ENCODE peak calls at places on chromosomes 3 and 15, in seven cellular contexts. F is NCI-H1105 treated with DMSO at 0.1 percent for 48 hours; T is stimulated activated CD4-positive, alpha-beta T cell treated with anti-CD3 and anti-CD28 coated beads, TNF-alpha, amount 100 ng/mL, for 1 hour; H is HCT116; C is fibroblast of lung; Q is AG04450; P is fibroblast of the conjunctiva. N is an unnamed sample.

GRCh38 chr3:196273655-196274054 is 13.9 kb downstream of the PCYT1A start:
- DNase-seq in F (no peak), T (no peak), H (no peak), C (no peak), Q (no peak), P (no peak), N (no peak)

GRCh38 chr3:146154316-146154715 is 6.7 kb downstream of the PLOD2 start:
- DNase-seq in F (no peak), T (no peak), H (no peak), C (no peak), Q (no peak), P (no peak), N (no peak)

GRCh38 chr3:42660131-42660715 is 6.7 kb downstream of the ZBTB47 start:
- DNase-seq in F (peak), T (no peak), H (no peak), C (no peak), Q (no peak), P (no peak), N (peak)

GRCh38 chr3:38834110-38834509 is 18.1 kb upstream of the SCN10A start:
- DNase-seq in F (no peak), T (no peak), H (peak), C (peak), Q (peak), P (peak), N (peak)

GRCh38 chr3:164864454-164864853 is 213.8 kb downstream of the SI start:
- DNase-seq in F (no peak), T (no peak), H (no peak), C (no peak), Q (no peak), P (no peak), N (no peak)

GRCh38 chr3:156772588-156773206 is 53.5 kb upstream of the LEKR1 start:
- DNase-seq in F (peak), T (no peak), H (no peak), C (no peak), Q (no peak), P (no peak), N (peak)

GRCh38 chr3:147372525-147373027 is 33.8 kb downstream of the ZIC4 start:
- DNase-seq in F (no peak), T (no peak), H (no peak), C (no peak), Q (no peak), P (no peak), N (no peak)

GRCh38 chr3:184615396-184615795 is 53.8 kb downstream of the EPHB3 start:
- DNase-seq in F (no peak), T (no peak), H (no peak), C (no peak), Q (no peak), P (no peak), N (no peak)

GRCh38 chr3:183698760-183699159 is 1.2 kb downstream of the YEATS2 start:
- DNase-seq in F (peak), T (no peak), H (no peak), C (peak), Q (no peak), P (no peak), N (peak)

GRCh38 chr3:39548282-39548681 is 80.8 kb downstream of the MOBP start:
- DNase-seq in F (no peak), T (no peak), H (no peak), C (no peak), Q (no peak), P (no peak), N (no peak)

GRCh38 chr3:40780801-40781406 is 256.1 kb downstream of the ZNF621 start:
- DNase-seq in F (peak), T (no peak), H (no peak), C (peak), Q (no peak), P (peak), N (no peak)

GRCh38 chr15:92915766-92916435 is 15.8 kb downstream of the CHD2 start:
- DNase-seq in F (no peak), T (no peak), H (no peak), C (no peak), Q (no peak), P (no peak), N (no peak)

GRCh38 chr3:102741694-102742093 is 306.9 kb downstream of the ZPLD1 start:
- DNase-seq in F (no peak), T (no peak), H (no peak), C (no peak), Q (no peak), P (no peak), N (no peak)

GRCh38 chr3:197374951-197375560 is 76.6 kb upstream of the DLG1 start:
- DNase-seq in F (no peak), T (no peak), H (no peak), C (no peak), Q (no peak), P (no peak), N (no peak)

GRCh38 chr3:64873400-64873799 is 185.6 kb upstream of the ADAMTS9 start:
- DNase-seq in F (no peak), T (no peak), H (no peak), C (no peak), Q (no peak), P (no peak), N (no peak)

N was measured in COR-L47.